ENCODE peak calls at places on chromosomes 1 and 21, in four cellular contexts. F is central memory CD4-positive, alpha-beta T cell; N is germinal center; M is fibroblast of lung. Q is an unnamed sample.
A peak's percentile ranks its signal among the peaks of the same experiment; 100 is the strongest.

GRCh38 chr1:59332983-59333382 is 36.1 kb downstream of the FGGY start:
- DNase-seq in F (no peak), N (no peak), M (peak; percentile 52), Q (peak; percentile 43)

GRCh38 chr1:206560021-206560716 is 52.1 kb downstream of the EIF2D start:
- DNase-seq in F (no peak), N (no peak), M (no peak), Q (no peak)

GRCh38 chr1:107782192-107782845 is 182.7 kb downstream of the VAV3 start:
- DNase-seq in F (peak; percentile 55), N (no peak), M (peak; percentile 73), Q (peak; percentile 20)

GRCh38 chr1:84060781-84061180 is 61.8 kb upstream of the TTLL7 start:
- DNase-seq in F (no peak), N (no peak), M (no peak), Q (no peak)

GRCh38 chr1:230125633-230126528 is 58.8 kb downstream of the GALNT2 start:
- DNase-seq in F (no peak), N (no peak), M (no peak), Q (no peak)

GRCh38 chr1:62371375-62371774 is 52.1 kb upstream of the KANK4 start:
- DNase-seq in F (no peak), N (no peak), M (no peak), Q (no peak)

GRCh38 chr1:15680614-15681345 is 3.3 kb upstream of the PLEKHM2 start:
- DNase-seq in F (no peak), N (no peak), M (peak; percentile 96), Q (peak; percentile 87)

GRCh38 chr21:28016571-28016970 is 976.1 kb downstream of the LTN1 start:
- DNase-seq in F (no peak), N (no peak), M (no peak), Q (no peak)

GRCh38 chr1:73205294-73205973 is 923.1 kb upstream of the NEGR1 start:
- DNase-seq in F (no peak), N (no peak), M (no peak), Q (no peak)

GRCh38 chr1:209364716-209365115 is 218.8 kb upstream of the CAMK1G start:
- DNase-seq in F (no peak), N (no peak), M (no peak), Q (no peak)

GRCh38 chr1:25556791-25557476 is 13.5 kb downstream of the LDLRAP1 start:
- DNase-seq in F (peak; percentile 55), N (no peak), M (peak; percentile 57), Q (peak; percentile 40)

GRCh38 chr1:33927721-33928120 is 63.8 kb downstream of the HMGB4 start:
- DNase-seq in F (no peak), N (no peak), M (peak; percentile 15), Q (no peak)

GRCh38 chr1:92480813-92481597 is 5.7 kb downstream of the GFI1 start:
- DNase-seq in F (no peak), N (no peak), M (no peak), Q (no peak)

GRCh38 chr1:7541629-7542028 is 229.5 kb upstream of the VAMP3 start:
- DNase-seq in F (no peak), N (no peak), M (peak; percentile 57), Q (no peak)

GRCh38 chr1:229434641-229435051 is 752 bp upstream of the ACTA1 start:
- DNase-seq in F (no peak), N (no peak), M (no peak), Q (no peak)

GRCh38 chr1:227759345-227760300 is 24.4 kb downstream of the SNAP47 start:
- DNase-seq in F (no peak), N (no peak), M (peak; percentile 96), Q (peak; percentile 94)

GRCh38 chr1:208131631-208132286 is 112.4 kb downstream of the PLXNA2 start:
- DNase-seq in F (no peak), N (no peak), M (no peak), Q (no peak)

GRCh38 chr1:40315795-40316594 is 1.1 kb downstream of the COL9A2 start:
- DNase-seq in F (peak; percentile 18), N (peak; percentile 47), M (no peak), Q (peak; percentile 29)

GRCh38 chr1:109931189-109931672 is 20.6 kb downstream of the CSF1 start:
- DNase-seq in F (no peak), N (no peak), M (peak; percentile 85), Q (peak; percentile 81)

GRCh38 chr1:207218512-207219352 is 102.7 kb upstream of the CD55 start:
- DNase-seq in F (no peak), N (no peak), M (no peak), Q (no peak)

GRCh38 chr21:44487831-44488230 is 32.5 kb downstream of the LRRC3 start:
- DNase-seq in F (peak; percentile 9), N (peak; percentile 49), M (peak; percentile 38), Q (peak; percentile 70)

GRCh38 chr1:100791586-100791985 is 72.0 kb downstream of the VCAM1 start:
- DNase-seq in F (no peak), N (no peak), M (no peak), Q (no peak)

GRCh38 chr1:218341325-218341724 is 3.8 kb upstream of the TGFB2 start:
- DNase-seq in F (no peak), N (no peak), M (no peak), Q (no peak)

GRCh38 chr1:11326070-11326469 is 53.1 kb downstream of the UBIAD1 start:
- DNase-seq in F (no peak), N (no peak), M (no peak), Q (no peak)

GRCh38 chr1:44802306-44803061 is 2.3 kb downstream of the PLK3 start:
- DNase-seq in F (peak; percentile 22), N (no peak), M (no peak), Q (no peak)

GRCh38 chr1:36542024-36542961 is 59.6 kb upstream of the CSF3R start:
- DNase-seq in F (no peak), N (no peak), M (no peak), Q (no peak)

GRCh38 chr1:187665513-187665912 is 836.8 kb downstream of the PLA2G4A start:
- DNase-seq in F (no peak), N (no peak), M (no peak), Q (no peak)

Q was measured in AG08396.